ENCODE peak calls at places on chromosomes 13 and 19, in four cellular contexts. B, A, E and V are unnamed samples.

GRCh38 chr13:36054041-36054440 is 77.1 kb downstream of the DCLK1 start:
- DNase-seq in B (no peak), A (no peak), E (no peak), V (no peak)

GRCh38 chr19:7540761-7541480 is 5.4 kb downstream of the PNPLA6 start:
- DNase-seq in B (peak; percentile 80), A (no peak), E (no peak), V (peak; percentile 33)

GRCh38 chr13:21175656-21176194 is 627 bp downstream of the SKA3 start:
- DNase-seq in B (no peak), A (no peak), E (peak; percentile 6), V (no peak)

GRCh38 chr19:19661675-19662251 is 1.7 kb downstream of the ATP13A1 start:
- DNase-seq in B (peak; percentile 25), A (peak; percentile 93), E (peak; percentile 66), V (peak; percentile 5)

GRCh38 chr19:30323904-30324303 is 48.3 kb upstream of the ZNF536 start:
- DNase-seq in B (no peak), A (no peak), E (no peak), V (no peak)

GRCh38 chr13:43573787-43574562 is 212.8 kb downstream of the ENOX1 start:
- DNase-seq in B (no peak), A (no peak), E (no peak), V (no peak)

GRCh38 chr13:85896516-85897450 is 97.6 kb upstream of the SLITRK6 start:
- DNase-seq in B (no peak), A (no peak), E (no peak), V (peak; percentile 30)

GRCh38 chr13:31898383-31899071 is 133.0 kb upstream of the FRY start:
- DNase-seq in B (no peak), A (no peak), E (no peak), V (no peak)

GRCh38 chr13:43383488-43384165 is 360.2 kb downstream of the DNAJC15 start:
- DNase-seq in B (no peak), A (no peak), E (no peak), V (no peak)

GRCh38 chr13:40589285-40590109 is 76.9 kb downstream of the FOXO1 start:
- DNase-seq in B (no peak), A (peak; percentile 88), E (peak; percentile 56), V (no peak)

GRCh38 chr13:21849323-21849722 is 178.4 kb downstream of the FGF9 start:
- DNase-seq in B (peak; percentile 15), A (peak; percentile 4), E (peak; percentile 52), V (peak; percentile 19)

GRCh38 chr19:35142531-35143230 is 374 bp upstream of the FXYD7 start:
- DNase-seq in B (peak; percentile 87), A (no peak), E (no peak), V (peak; percentile 63)

GRCh38 chr19:54047626-54048025 is 16.1 kb downstream of the VSTM1 start:
- DNase-seq in B (peak; percentile 0), A (no peak), E (no peak), V (no peak)

GRCh38 chr13:109151255-109151654 is 521.8 kb downstream of the MYO16 start:
- DNase-seq in B (no peak), A (no peak), E (no peak), V (no peak)

GRCh38 chr19:36152061-36152885 is at the start of gene COX7A1:
- DNase-seq in B (no peak), A (no peak), E (no peak), V (no peak)

GRCh38 chr19:30085394-30085793 is 143.4 kb downstream of the URI1 start:
- DNase-seq in B (peak; percentile 39), A (no peak), E (peak; percentile 4), V (peak; percentile 47)

GRCh38 chr13:98997738-98998641 is 20.1 kb upstream of the DOCK9 start:
- DNase-seq in B (no peak), A (no peak), E (no peak), V (no peak)

GRCh38 chr19:22620401-22620800 is 13.7 kb upstream of the ZNF492 start:
- DNase-seq in B (no peak), A (no peak), E (no peak), V (no peak)

GRCh38 chr19:22622020-22622419 is 12.1 kb upstream of the ZNF492 start:
- DNase-seq in B (no peak), A (no peak), E (no peak), V (no peak)

GRCh38 chr19:22620912-22621311 is 13.2 kb upstream of the ZNF492 start:
- DNase-seq in B (no peak), A (no peak), E (no peak), V (no peak)

GRCh38 chr19:22619371-22619770 is 14.8 kb upstream of the ZNF492 start:
- DNase-seq in B (no peak), A (no peak), E (no peak), V (no peak)

GRCh38 chr19:22619932-22620331 is 14.2 kb upstream of the ZNF492 start:
- DNase-seq in B (no peak), A (no peak), E (no peak), V (no peak)
- TF ChIP-seq FOXM1 in B (no peak), A (no peak), E (no peak), V (no peak)

DNA sequence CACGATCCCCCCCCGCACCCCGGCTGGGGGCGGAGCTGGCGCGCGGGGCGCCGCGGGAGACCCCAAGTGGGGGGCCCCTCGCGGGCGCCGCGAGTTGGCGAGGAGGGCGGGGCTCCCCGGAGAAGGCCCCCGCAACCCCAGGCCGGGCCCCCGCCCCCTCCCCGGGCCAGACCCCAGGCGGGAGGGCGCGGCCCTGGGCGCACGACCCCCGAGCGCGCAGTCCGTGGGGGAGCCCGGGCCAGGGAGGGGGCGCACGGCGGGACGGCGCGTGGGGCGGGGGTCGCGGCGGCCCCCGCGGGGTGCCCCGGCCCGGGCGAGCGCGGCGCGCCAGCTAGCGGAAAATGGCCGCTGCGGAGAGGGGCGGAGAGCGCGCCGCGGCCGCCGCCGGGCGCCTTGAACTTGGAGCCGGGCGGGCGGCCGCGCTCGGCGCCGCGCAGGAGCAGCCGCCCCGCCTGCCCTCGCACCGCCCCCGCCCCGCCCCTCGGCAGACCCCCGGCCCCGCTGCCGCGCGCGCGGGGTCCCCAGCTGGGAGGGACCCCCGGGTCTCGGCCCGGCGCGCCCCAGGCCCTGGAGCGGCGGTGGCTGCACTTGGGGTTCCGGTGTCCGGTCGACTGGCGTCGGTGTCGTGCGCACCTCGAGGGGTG is 6.4 kb upstream of the NFIC start:
- DNase-seq in B (peak; percentile 63), A (no peak), E (no peak), V (peak; percentile 69)
- TF ChIP-seq SP1 in B (no peak), A (no peak), E (no peak), V (no peak)

GRCh38 chr19:37304190-37304883 is 66.6 kb upstream of the ZNF527 start:
- DNase-seq in B (peak; percentile 13), A (no peak), E (no peak), V (no peak)
- TF ChIP-seq FOXM1 in B (no peak), A (no peak), E (no peak), V (no peak)

GRCh38 chr13:59677430-59677829 is 486.3 kb downstream of the DIAPH3 start:
- DNase-seq in B (no peak), A (no peak), E (no peak), V (no peak)

GRCh38 chr13:59679239-59679638 is 484.5 kb downstream of the DIAPH3 start:
- DNase-seq in B (no peak), A (no peak), E (no peak), V (no peak)

GRCh38 chr13:59680429-59681024 is 483.2 kb downstream of the DIAPH3 start:
- DNase-seq in B (peak; percentile 4), A (no peak), E (no peak), V (peak; percentile 7)

GRCh38 chr13:59674616-59675015 is 489.1 kb downstream of the DIAPH3 start:
- DNase-seq in B (no peak), A (no peak), E (no peak), V (no peak)

GRCh38 chr13:59677966-59678814 is 485.5 kb downstream of the DIAPH3 start:
- DNase-seq in B (peak; percentile 15), A (no peak), E (peak; percentile 42), V (peak; percentile 25)
- TF ChIP-seq SP1 in B (no peak), A (no peak), E (no peak), V (no peak)

GRCh38 chr13:97257800-97258799 is 36.0 kb downstream of the MBNL2 start:
- DNase-seq in B (peak; percentile 73), A (peak; percentile 37), E (peak; percentile 87), V (peak; percentile 50)

GRCh38 chr13:97257228-97257755 is 35.2 kb downstream of the MBNL2 start:
- DNase-seq in B (no peak), A (no peak), E (no peak), V (peak; percentile 16)

GRCh38 chr13:97256343-97256783 is 34.2 kb downstream of the MBNL2 start:
- DNase-seq in B (peak; percentile 38), A (no peak), E (peak; percentile 85), V (no peak)

GRCh38 chr13:97259787-97260641 is 37.9 kb downstream of the MBNL2 start:
- DNase-seq in B (peak; percentile 81), A (no peak), E (peak; percentile 77), V (no peak)

GRCh38 chr13:97258801-97259200 is 36.7 kb downstream of the MBNL2 start:
- DNase-seq in B (no peak), A (no peak), E (no peak), V (no peak)
- TF ChIP-seq FOXM1 in B (no peak), A (no peak), E (no peak), V (no peak)

GRCh38 chr19:16594131-16594586 is 21.9 kb upstream of the SLC35E1 start:
- DNase-seq in B (no peak), A (no peak), E (no peak), V (no peak)
- TF ChIP-seq SP1 in B (no peak), A (no peak), E (no peak), V (no peak)

DNA sequence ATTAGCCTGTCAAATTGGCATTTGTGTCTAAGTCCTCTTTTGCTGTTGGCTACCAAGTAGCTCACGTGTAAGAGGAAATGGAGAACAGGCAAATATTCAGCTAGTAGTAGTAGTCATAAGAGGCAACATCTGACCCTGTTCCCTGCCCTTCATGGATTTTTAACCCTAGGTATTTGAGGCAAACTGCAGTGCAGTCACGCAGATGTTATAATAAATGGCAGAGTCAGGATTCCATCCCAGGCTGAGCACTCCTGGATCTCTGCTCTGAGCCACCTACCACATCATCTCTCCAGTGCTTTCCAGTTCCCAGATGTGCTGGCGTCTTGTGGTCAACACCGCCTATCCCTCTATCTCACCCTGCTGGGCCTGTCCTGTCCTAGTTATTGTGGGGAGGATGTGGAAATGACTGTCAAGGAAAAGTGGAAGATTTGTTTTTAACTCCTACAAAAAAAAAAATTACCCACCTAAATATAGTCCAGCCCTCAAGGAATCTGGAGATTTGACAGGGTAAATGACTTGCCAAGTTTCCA is 322.8 kb downstream of the GPC6 start:
- DNase-seq in B (no peak), A (no peak), E (no peak), V (no peak)
- TF ChIP-seq FOXM1 in B (no peak), A (no peak), E (no peak), V (no peak)

GRCh38 chr13:106262886-106263285 is 272.6 kb downstream of the EFNB2 start:
- DNase-seq in B (no peak), A (no peak), E (no peak), V (no peak)
- TF ChIP-seq SP1 in B (no peak), A (no peak), E (no peak), V (no peak)

GRCh38 chr19:44758596-44758995 is 10.1 kb downstream of the BCL3 start:
- DNase-seq in B (no peak), A (no peak), E (no peak), V (no peak)

GRCh38 chr19:44765949-44766335 is 11.7 kb upstream of the CBLC start:
- DNase-seq in B (no peak), A (no peak), E (no peak), V (no peak)

GRCh38 chr19:44759083-44759804 is 10.7 kb downstream of the BCL3 start:
- DNase-seq in B (no peak), A (no peak), E (no peak), V (no peak)

GRCh38 chr19:44764975-44765948 is 12.4 kb upstream of the CBLC start:
- DNase-seq in B (no peak), A (no peak), E (peak; percentile 91), V (no peak)

GRCh38 chr19:44762033-44762432 is 13.5 kb downstream of the BCL3 start:
- DNase-seq in B (no peak), A (no peak), E (no peak), V (no peak)
- TF ChIP-seq FOXM1 in B (no peak), A (no peak), E (no peak), V (no peak)